ENCODE peak calls at places on chromosome 18, in five cellular contexts. T is astrocyte of the spinal cord; B is activated T-cell treated with anti-CD3 and anti-CD28 coated beads, Interleukin-2, amount 50 U/mL, for 24 hours; N is pulmonary artery endothelial cell; K is WTC11. X is an unnamed sample.

GRCh38 chr18:13381907-13382682 is 163.5 kb downstream of the LDLRAD4 start:
- DNase-seq in N (peak; percentile 80), B (peak; percentile 47), T (peak; percentile 76), K (no peak), X (peak; percentile 78)

GRCh38 chr18:44298566-44298965 is 382.1 kb upstream of the SETBP1 start:
- DNase-seq in B (no peak), K (no peak), N (no peak), T (no peak), X (no peak)

GRCh38 chr18:23850215-23850614 is 161.0 kb downstream of the LAMA3 start:
- DNase-seq in B (no peak), T (no peak), N (no peak), K (no peak), X (no peak)

GRCh38 chr18:67381608-67382150 is 134.8 kb downstream of the DSEL start:
- DNase-seq in K (no peak), T (no peak), N (no peak), B (no peak), X (peak; percentile 50)

GRCh38 chr18:32920796-32921787 is 148.3 kb upstream of the KLHL14 start:
- DNase-seq in T (peak; percentile 95), K (no peak), B (no peak), N (peak; percentile 8), X (no peak)

GRCh38 chr18:48104703-48105102 is 174.2 kb upstream of the SMAD2 start:
- DNase-seq in N (no peak), K (no peak), T (no peak), B (no peak), X (no peak)

GRCh38 chr18:27750014-27750413 is 426.9 kb downstream of the CDH2 start:
- DNase-seq in K (peak; percentile 69), B (no peak), N (no peak), T (peak; percentile 79), X (no peak)

GRCh38 chr18:9872823-9873222 is 12.9 kb upstream of the TXNDC2 start:
- DNase-seq in B (no peak), N (no peak), T (no peak), K (no peak), X (no peak)

GRCh38 chr18:62324917-62325805 is at the start of gene TNFRSF11A:
- DNase-seq in B (peak; percentile 82), N (no peak), T (no peak), K (peak; percentile 75), X (no peak)

GRCh38 chr18:31203794-31204148 is 41.1 kb upstream of the DSC1 start:
- DNase-seq in B (no peak), K (no peak), T (no peak), N (no peak), X (no peak)

GRCh38 chr18:38047820-38048219 is 482.2 kb upstream of the CELF4 start:
- DNase-seq in T (no peak), B (no peak), K (no peak), N (no peak), X (no peak)

GRCh38 chr18:4286256-4286655 is 168.9 kb downstream of the DLGAP1 start:
- DNase-seq in K (no peak), N (no peak), B (no peak), T (no peak), X (no peak)

GRCh38 chr18:13371689-13372404 is 153.3 kb downstream of the LDLRAD4 start:
- DNase-seq in B (no peak), K (no peak), N (no peak), T (no peak), X (no peak)

GRCh38 chr18:73850782-73851181 is 296.9 kb downstream of the FBXO15 start:
- DNase-seq in N (no peak), T (no peak), K (no peak), B (no peak), X (no peak)

X was measured in left lung.